ENCODE peak calls at places on chromosomes 11 and 22, in nine cellular contexts. Z, Y, H, S, G, C, B, V and I are unnamed samples.

GRCh38 chr22:33105501-33105911 is 47.3 kb upstream of the SYN3 start:
- DNase-seq in Z (no peak), Y (no peak), H (no peak), S (no peak), G (no peak), C (no peak), B (no peak), V (no peak), I (no peak)

GRCh38 chr11:76664578-76665061 is 5.9 kb downstream of the LRRC32 start:
- DNase-seq in Z (no peak), Y (peak; percentile 24), H (no peak), S (peak; percentile 44), G (no peak), C (no peak), B (no peak), V (no peak), I (no peak)

GRCh38 chr11:26187639-26188038 is 144.3 kb upstream of the ANO3 start:
- DNase-seq in Z (no peak), Y (no peak), H (peak; percentile 29), S (peak; percentile 60), G (no peak), C (no peak), B (peak; percentile 30), V (no peak), I (no peak)

GRCh38 chr11:48052183-48053040 is 72.1 kb downstream of the PTPRJ start:
- DNase-seq in Z (peak; percentile 19), Y (no peak), H (peak; percentile 88), S (no peak), G (no peak), C (no peak), B (peak; percentile 62), V (no peak), I (no peak)

GRCh38 chr11:128956401-128957203 is 13.9 kb upstream of the TP53AIP1 start:
- DNase-seq in Z (peak; percentile 73), Y (no peak), H (no peak), S (no peak), G (no peak), C (peak; percentile 12), B (peak; percentile 76), V (no peak), I (peak; percentile 52)

GRCh38 chr11:75867778-75868374 is 52.9 kb downstream of the UVRAG start:
- DNase-seq in Z (peak; percentile 31), Y (peak; percentile 47), H (peak; percentile 47), S (no peak), G (no peak), C (peak; percentile 57), B (peak; percentile 52), V (no peak), I (no peak)

GRCh38 chr11:6486256-6486655 is 5.0 kb downstream of the TIMM10B start:
- DNase-seq in Z (no peak), Y (no peak), H (no peak), S (no peak), G (no peak), C (no peak), B (no peak), V (no peak), I (no peak)

GRCh38 chr22:28714043-28714442 is 27.6 kb downstream of the CHEK2 start:
- DNase-seq in Z (no peak), Y (no peak), H (no peak), S (no peak), G (no peak), C (no peak), B (no peak), V (no peak), I (no peak)

GRCh38 chr11:62909107-62909894 is 11.9 kb downstream of the CHRM1 start:
- DNase-seq in Z (peak; percentile 47), Y (peak; percentile 70), H (peak; percentile 75), S (no peak), G (no peak), C (no peak), B (peak; percentile 56), V (no peak), I (peak; percentile 25)

GRCh38 chr11:117356126-117356761 is 28.6 kb downstream of the CEP164 start:
- DNase-seq in Z (no peak), Y (no peak), H (no peak), S (no peak), G (no peak), C (no peak), B (peak; percentile 6), V (no peak), I (no peak)

GRCh38 chr22:48889209-48889830 is 938.4 kb downstream of the BRD1 start:
- DNase-seq in Z (no peak), Y (no peak), H (no peak), S (no peak), G (no peak), C (no peak), B (no peak), V (peak; percentile 88), I (no peak)

GRCh38 chr11:65277878-65278277 is 16.1 kb downstream of the POLA2 start:
- DNase-seq in Z (no peak), Y (no peak), H (no peak), S (no peak), G (no peak), C (no peak), B (no peak), V (no peak), I (no peak)

GRCh38 chr11:65278351-65278750 is 16.6 kb downstream of the POLA2 start:
- DNase-seq in Z (no peak), Y (no peak), H (no peak), S (no peak), G (no peak), C (no peak), B (no peak), V (no peak), I (no peak)

GRCh38 chr11:65274734-65275682 is 13.2 kb downstream of the POLA2 start:
- DNase-seq in Z (peak; percentile 68), Y (peak; percentile 93), H (peak; percentile 84), S (peak; percentile 86), G (no peak), C (peak; percentile 20), B (peak; percentile 85), V (no peak), I (peak; percentile 62)

GRCh38 chr11:65279713-65280459 is 18.1 kb downstream of the POLA2 start:
- DNase-seq in Z (peak; percentile 96), Y (peak; percentile 69), H (no peak), S (no peak), G (no peak), C (no peak), B (peak; percentile 84), V (no peak), I (no peak)

GRCh38 chr11:65275906-65276305 is 14.1 kb downstream of the POLA2 start:
- DNase-seq in Z (no peak), Y (no peak), H (no peak), S (no peak), G (no peak), C (no peak), B (no peak), V (no peak), I (no peak)
- H3K4me1 ChIP-seq in Z (peaks cover 29% of the 10 kb centered on the region), Y (peaks cover 16% of the 10 kb centered on the region), H (peaks cover 3% of the 10 kb centered on the region), S (no peaks in the 10 kb centered on the region), G (peaks cover 13% of the 10 kb centered on the region), C (no peaks in the 10 kb centered on the region), B (peaks cover 57% of the 10 kb centered on the region), V (no peaks in the 10 kb centered on the region), I (peaks cover 16% of the 10 kb centered on the region)

DNA sequence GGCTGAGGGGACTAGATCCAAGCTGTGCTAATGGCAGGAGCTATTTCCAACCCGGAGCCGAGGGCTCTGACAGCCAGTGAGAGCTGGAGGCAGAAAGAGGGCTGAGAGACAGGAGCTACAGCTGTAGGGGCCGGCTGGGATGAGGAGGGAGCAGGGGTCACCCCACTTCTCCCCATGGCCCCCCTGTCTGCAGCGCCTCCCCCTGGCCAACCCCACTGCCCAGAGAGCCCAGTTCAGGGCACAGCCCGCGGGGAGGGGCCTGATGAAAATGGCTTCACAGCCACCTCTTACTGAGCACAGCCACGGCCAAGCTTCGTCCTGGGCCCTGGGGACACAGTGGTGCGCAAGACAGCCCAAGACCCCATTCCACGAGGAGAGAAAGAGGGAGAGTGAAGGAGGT is 27.9 kb downstream of the RPL3 start:
- DNase-seq in Z (no peak), Y (no peak), H (no peak), S (no peak), G (no peak), C (no peak), B (no peak), V (no peak), I (no peak)
- TF ChIP-seq CTCF in Z (no peak), Y (no peak), H (no peak), S (no peak), G (no peak), C (no peak), B (peak; percentile 12), V (no peak), I (no peak)

DNA sequence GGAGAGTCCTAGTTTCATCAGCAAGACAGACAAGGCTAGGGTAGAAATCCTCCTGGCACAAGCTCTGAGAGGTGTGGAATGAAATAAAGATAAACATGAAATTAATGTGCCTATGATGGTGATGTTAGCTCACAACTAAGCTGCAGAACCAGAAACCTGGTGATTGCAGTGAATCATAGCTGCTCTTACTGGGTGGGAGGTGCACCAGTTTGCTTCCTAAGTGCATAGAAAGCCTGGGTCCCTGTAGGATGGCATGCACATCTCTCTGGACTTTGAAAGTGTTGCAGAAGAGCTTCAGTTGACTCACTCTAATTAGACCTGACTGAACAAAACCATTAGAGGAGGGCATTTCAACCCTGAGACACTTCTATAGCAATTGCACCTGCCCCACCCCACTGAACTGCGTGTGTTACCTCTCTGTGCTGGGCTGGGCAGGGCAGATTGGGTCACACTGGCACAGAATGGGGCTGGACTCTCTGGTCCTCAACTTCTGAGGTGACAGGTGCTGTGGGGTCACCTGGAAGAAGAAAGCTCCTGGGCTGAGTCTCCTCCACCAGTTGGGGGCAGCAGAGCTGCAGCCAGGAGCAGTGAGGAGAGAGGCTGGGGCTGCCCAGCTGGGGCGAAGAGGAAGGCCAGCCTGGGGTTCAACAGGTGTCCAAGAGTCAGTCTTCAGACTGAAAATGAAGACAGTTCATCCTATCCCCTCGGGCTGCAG is 57.9 kb downstream of the GGTLC2 start:
- DNase-seq in Z (no peak), Y (no peak), H (no peak), S (peak; percentile 42), G (no peak), C (no peak), B (no peak), V (peak; percentile 77), I (no peak)
- H3K4me1 ChIP-seq in Z (no peaks in the 10 kb centered on the region), Y (no peaks in the 10 kb centered on the region), H (no peaks in the 10 kb centered on the region), S (no peaks in the 10 kb centered on the region), G (no peaks in the 10 kb centered on the region), C (no peaks in the 10 kb centered on the region), B (peaks cover 34% of the 10 kb centered on the region), V (no peaks in the 10 kb centered on the region), I (no peaks in the 10 kb centered on the region)

DNA sequence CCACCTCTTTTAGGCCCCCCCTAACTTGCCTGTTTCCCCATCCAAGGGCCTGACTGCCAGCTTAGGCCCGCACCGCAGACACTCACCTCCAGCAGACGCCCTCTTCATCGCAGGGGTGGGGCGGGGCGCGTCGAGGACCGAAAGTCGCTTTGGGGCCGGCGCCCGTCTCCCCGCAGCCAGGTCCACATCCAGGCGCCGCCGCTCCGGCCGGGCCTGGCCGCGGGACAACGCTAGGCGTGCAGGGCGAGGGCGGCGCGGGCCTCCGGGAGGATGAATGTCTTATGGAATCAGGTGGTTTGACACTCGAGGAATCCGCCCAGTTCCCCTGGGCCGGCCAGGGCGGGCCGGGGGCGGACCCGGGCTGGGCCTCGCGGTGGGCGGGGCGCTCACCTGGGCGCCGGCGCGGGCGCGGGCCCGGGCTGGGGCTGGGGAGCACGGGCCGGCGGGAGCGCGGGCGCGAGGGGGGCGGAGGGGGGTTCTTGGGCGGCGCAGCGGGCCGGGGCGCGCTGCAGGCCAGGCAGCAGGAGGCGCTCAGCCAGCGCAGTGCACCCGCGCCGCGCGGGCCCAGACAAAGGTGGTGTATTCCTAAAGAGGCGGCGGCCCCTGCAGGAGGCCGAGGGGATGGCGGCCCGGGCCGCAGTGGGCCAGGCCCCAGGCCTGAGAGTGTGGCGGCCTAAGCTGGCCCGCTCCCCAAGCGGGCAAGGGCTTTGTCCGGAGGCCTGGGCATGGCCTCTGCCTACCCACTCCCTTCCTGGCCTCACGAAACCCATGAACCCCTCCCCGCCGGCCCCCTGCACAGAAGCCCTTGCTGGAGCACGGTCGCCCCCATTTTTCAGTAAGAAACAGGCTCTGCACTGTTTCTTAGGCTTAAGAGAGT is 177.6 kb downstream of the IGLL1 start:
- DNase-seq in Z (peak; percentile 66), Y (no peak), H (peak; percentile 68), S (peak; percentile 52), G (no peak), C (peak; percentile 43), B (peak; percentile 82), V (no peak), I (no peak)
- TF ChIP-seq CTCF in Z (peak; percentile 92), Y (peak; percentile 67), H (peak; percentile 23), S (peak; percentile 37), G (no peak), C (peak; percentile 35), B (peak; percentile 60), V (no peak), I (peak; percentile 54)